ENCODE peak calls at places on chromosomes 16 and 17, in nine cellular contexts. U, E, G, R, A, J, S, X and T are unnamed samples.

GRCh38 chr16:87464691-87465300 is 28.0 kb downstream of the ZCCHC14 start:
- DNase-seq in J (no peak), E (peak; percentile 80), X (peak; percentile 41), R (no peak), U (peak; percentile 90), S (no peak), A (peak; percentile 77), G (peak; percentile 94), T (peak; percentile 85)

GRCh38 chr17:69367298-69367697 is 40.4 kb upstream of the ABCA5 start:
- DNase-seq in S (no peak), J (no peak), U (no peak), X (no peak), G (no peak), R (no peak), A (no peak), E (no peak), T (no peak)

GRCh38 chr17:72812823-72813222 is 279.7 kb downstream of the SLC39A11 start:
- DNase-seq in S (peak; percentile 51), X (no peak), J (no peak), E (no peak), U (no peak), R (no peak), G (no peak), A (no peak), T (no peak)

GRCh38 chr17:64336760-64337413 is 53.8 kb downstream of the PECAM1 start:
- DNase-seq in S (no peak), G (no peak), A (no peak), U (no peak), E (no peak), J (peak; percentile 72), X (no peak), R (no peak), T (no peak)

GRCh38 chr16:1291576-1291974 is 17.9 kb upstream of the UBE2I start:
- DNase-seq in E (no peak), J (no peak), U (no peak), S (no peak), G (no peak), X (no peak), A (no peak), R (no peak), T (no peak)

GRCh38 chr16:74297296-74297665 is 667 bp downstream of the PSMD7 start:
- DNase-seq in A (no peak), X (no peak), E (peak; percentile 14), R (no peak), U (no peak), G (no peak), J (no peak), S (no peak), T (peak; percentile 66)

GRCh38 chr17:67223924-67224323 is 21.1 kb downstream of the HELZ start:
- DNase-seq in X (no peak), E (no peak), J (no peak), G (no peak), S (no peak), R (no peak), U (no peak), A (no peak), T (no peak)

GRCh38 chr16:72879846-72880245 is 168.1 kb downstream of the ZFHX3 start:
- DNase-seq in R (no peak), J (no peak), U (no peak), E (no peak), A (no peak), X (no peak), G (no peak), S (no peak), T (no peak)

GRCh38 chr17:17169396-17169795 is 36.7 kb downstream of the PLD6 start:
- DNase-seq in R (no peak), U (no peak), X (no peak), S (no peak), G (no peak), J (no peak), A (no peak), E (no peak), T (no peak)

GRCh38 chr17:17172990-17173389 is 33.1 kb downstream of the PLD6 start:
- DNase-seq in S (no peak), X (no peak), J (no peak), U (no peak), R (no peak), A (no peak), E (no peak), G (no peak), T (no peak)

GRCh38 chr17:17170346-17170976 is 35.7 kb downstream of the PLD6 start:
- DNase-seq in R (no peak), U (no peak), E (no peak), X (no peak), G (no peak), S (no peak), A (peak; percentile 53), J (no peak), T (no peak)

GRCh38 chr17:17171991-17172939 is 33.9 kb downstream of the PLD6 start:
- DNase-seq in J (peak; percentile 63), E (no peak), X (no peak), S (no peak), A (no peak), U (no peak), G (no peak), R (no peak), T (no peak)

DNA sequence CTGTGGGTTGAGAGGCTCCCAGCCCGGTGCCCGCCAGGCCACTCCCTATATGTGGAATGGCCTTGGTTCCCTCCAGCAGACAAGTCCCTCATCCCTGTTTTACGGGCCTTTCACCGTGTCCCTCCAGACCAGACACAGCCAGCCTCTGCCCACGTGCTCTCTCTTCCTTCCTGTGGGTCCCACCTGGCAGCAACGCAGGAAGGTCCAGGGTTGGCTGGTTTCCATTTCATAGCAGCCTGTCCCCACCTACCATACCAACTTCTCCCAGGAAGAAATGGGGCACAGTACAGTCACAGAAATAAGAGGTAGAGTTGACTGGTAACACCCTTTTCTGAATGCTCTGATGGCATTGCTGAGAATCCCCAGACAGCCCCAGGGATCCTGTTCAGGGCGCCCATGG is 34.9 kb downstream of the PLD6 start:
- DNase-seq in J (no peak), E (no peak), G (no peak), R (no peak), U (no peak), S (no peak), A (no peak), X (no peak), T (no peak)
- H3K27ac ChIP-seq in J (no peak overlapping the region), E (no peak overlapping the region), G (no peak overlapping the region), R (peak overlapping the region; percentile 7), U (peak overlapping the region; percentile 19), S (no peak overlapping the region), A (no peak overlapping the region), X (no peak overlapping the region), T (no peak overlapping the region)

GRCh38 chr17:31260151-31260550 is 36.9 kb downstream of the OMG start:
- DNase-seq in U (no peak), G (no peak), A (no peak), R (no peak), X (no peak), S (no peak), J (no peak), E (no peak), T (no peak)

GRCh38 chr17:31269597-31269996 is 27.4 kb downstream of the OMG start:
- DNase-seq in U (no peak), E (peak; percentile 3), X (peak; percentile 70), R (no peak), A (no peak), G (no peak), S (peak; percentile 32), J (peak; percentile 65), T (peak; percentile 73)

GRCh38 chr17:31269178-31269577 is 27.9 kb downstream of the OMG start:
- DNase-seq in A (no peak), G (no peak), J (no peak), E (no peak), U (no peak), R (no peak), X (no peak), S (no peak), T (no peak)

GRCh38 chr17:31261596-31261995 is 35.4 kb downstream of the OMG start:
- DNase-seq in S (no peak), R (no peak), U (no peak), E (no peak), J (no peak), A (no peak), G (no peak), X (no peak), T (no peak)

GRCh38 chr17:31266042-31266441 is 31.0 kb downstream of the OMG start:
- DNase-seq in G (no peak), E (no peak), A (no peak), U (no peak), J (no peak), S (no peak), X (no peak), R (peak; percentile 3), T (no peak)
- TF ChIP-seq CTCF in G (no peak), E (no peak), A (peak; percentile 13), U (no peak), J (peak; percentile 61), S (no peak), X (peak; percentile 34), R (peak; percentile 56), T (no peak)

GRCh38 chr16:15949210-15950166 is at the start of gene ABCC1:
- DNase-seq in A (no peak), S (no peak), R (peak; percentile 39), G (no peak), J (peak; percentile 52), E (peak; percentile 38), U (peak; percentile 40), X (peak; percentile 51), T (no peak)

GRCh38 chr16:15950167-15950854 is 895 bp downstream of the ABCC1 start:
- DNase-seq in E (peak; percentile 20), X (no peak), U (peak; percentile 38), G (peak; percentile 80), S (no peak), J (no peak), R (no peak), A (peak; percentile 36), T (peak; percentile 71)

GRCh38 chr16:15948532-15949209 is 745 bp upstream of the ABCC1 start:
- DNase-seq in S (no peak), E (peak; percentile 16), J (no peak), U (no peak), R (no peak), G (no peak), A (no peak), X (no peak), T (no peak)

GRCh38 chr16:15946257-15947044 is 3.0 kb upstream of the ABCC1 start:
- DNase-seq in R (no peak), J (no peak), G (peak; percentile 33), U (no peak), E (no peak), S (no peak), X (no peak), A (no peak), T (no peak)

GRCh38 chr16:15947983-15948509 is 1.4 kb upstream of the ABCC1 start:
- DNase-seq in E (no peak), S (no peak), G (no peak), A (no peak), R (no peak), U (no peak), J (no peak), X (no peak), T (no peak)
- H3K27ac ChIP-seq in E (no peak overlapping the region), S (no peak overlapping the region), G (no peak overlapping the region), A (no peak overlapping the region), R (no peak overlapping the region), U (no peak overlapping the region), J (no peak overlapping the region), X (no peak overlapping the region), T (no peak overlapping the region)

DNA sequence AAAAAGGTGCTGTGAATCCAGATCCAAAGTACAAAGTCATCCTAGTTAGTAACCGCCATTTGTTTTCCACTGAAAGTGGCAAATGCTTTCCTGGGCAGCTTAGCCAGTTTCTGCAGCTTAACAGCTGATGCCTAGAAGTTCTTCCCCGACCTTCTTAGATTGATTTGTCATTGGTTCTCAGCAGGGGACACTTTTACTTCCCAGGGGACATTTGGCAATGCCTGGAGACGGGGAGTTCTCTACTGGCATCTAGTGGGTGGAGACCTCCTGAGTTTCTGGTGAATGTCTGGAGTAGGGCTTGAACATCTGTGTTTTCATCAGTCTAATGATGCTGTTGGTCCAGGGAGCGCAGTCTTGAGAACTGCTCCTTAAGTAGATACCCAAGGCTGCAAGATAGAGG is 7.6 kb downstream of the DNAJA3 start:
- DNase-seq in G (no peak), J (no peak), R (no peak), S (no peak), U (no peak), X (no peak), A (no peak), E (no peak), T (no peak)
- TF ChIP-seq CTCF in G (no peak), J (no peak), R (no peak), S (no peak), U (no peak), X (no peak), A (no peak), E (no peak), T (no peak)